ENCODE peak calls at places on chromosomes 13 and 19, in eight cellular contexts. M is transverse colon, Q is spleen, D is GM12878, H is esophagus squamous epithelium, S is A549, R is endothelial cell of umbilical vein, N is uterus. V is an unnamed sample.

GRCh38 chr13:34257980-34258379 is 440.0 kb downstream of the RFC3 start:
- DNase-seq in M (no peak), Q (no peak), D (no peak), H (no peak), S (no peak), R (no peak), N (no peak), V (no peak)

GRCh38 chr13:106859505-106859904 is 291.6 kb upstream of the ARGLU1 start:
- DNase-seq in M (no peak), Q (no peak), D (no peak), H (no peak), S (no peak), R (no peak), N (no peak), V (no peak)

GRCh38 chr19:18202759-18203407 is 959 bp downstream of the RAB3A start:
- DNase-seq in M (peak; percentile 35), Q (peak; percentile 89), D (no peak), H (no peak), S (no peak), R (no peak), N (peak; percentile 48), V (no peak)

GRCh38 chr19:40601061-40601973 is at the start of gene LTBP4:
- DNase-seq in M (peak; percentile 70), Q (peak; percentile 82), D (no peak), H (no peak), S (no peak), R (no peak), N (peak; percentile 85), V (no peak)

GRCh38 chr13:111557921-111558699 is 237.7 kb downstream of the TEX29 start:
- DNase-seq in M (no peak), Q (peak; percentile 55), D (no peak), H (no peak), S (no peak), R (no peak), N (no peak), V (no peak)

GRCh38 chr13:99051768-99052455 is 74.0 kb upstream of the DOCK9 start:
- DNase-seq in M (no peak), Q (no peak), D (no peak), H (no peak), S (no peak), R (no peak), N (no peak), V (no peak)

GRCh38 chr13:40069173-40070044 is 413.9 kb downstream of the COG6 start:
- DNase-seq in M (peak; percentile 80), Q (peak; percentile 85), D (no peak), H (no peak), S (peak; percentile 19), R (peak; percentile 69), N (peak; percentile 84), V (peak; percentile 80)

GRCh38 chr19:47512183-47512947 is 2.5 kb downstream of the NAPA start:
- DNase-seq in M (peak; percentile 77), Q (no peak), D (no peak), H (no peak), S (no peak), R (no peak), N (no peak), V (peak; percentile 83)

GRCh38 chr19:50549927-50550593 is 18.2 kb downstream of the LRRC4B start:
- DNase-seq in M (no peak), Q (no peak), D (no peak), H (no peak), S (no peak), R (no peak), N (no peak), V (no peak)

GRCh38 chr13:67278230-67278629 is 48.1 kb upstream of the PCDH9 start:
- DNase-seq in M (no peak), Q (no peak), D (no peak), H (no peak), S (no peak), R (no peak), N (no peak), V (no peak)

GRCh38 chr13:113399755-113400149 is 35.8 kb upstream of the GRTP1 start:
- DNase-seq in M (no peak), Q (no peak), D (no peak), H (no peak), S (no peak), R (no peak), N (no peak), V (no peak)

GRCh38 chr19:24052811-24053210 is 34.2 kb upstream of the ZNF254 start:
- DNase-seq in M (no peak), Q (no peak), D (no peak), H (no peak), S (no peak), R (no peak), N (no peak), V (no peak)

GRCh38 chr13:113073942-113074341 is 31.6 kb upstream of the F7 start:
- DNase-seq in M (no peak), Q (no peak), D (no peak), H (no peak), S (no peak), R (no peak), N (no peak), V (no peak)

GRCh38 chr13:20197361-20197834 is 4.7 kb upstream of the GJB2 start:
- DNase-seq in M (no peak), Q (no peak), D (no peak), H (no peak), S (peak; percentile 31), R (peak; percentile 54), N (no peak), V (no peak)

GRCh38 chr19:12141405-12141736 is 1.2 kb upstream of the ZNF20 start:
- DNase-seq in M (no peak), Q (no peak), D (no peak), H (no peak), S (no peak), R (no peak), N (no peak), V (no peak)

GRCh38 chr19:12140545-12141404 is 625 bp upstream of the ZNF20 start:
- DNase-seq in M (peak; percentile 93), Q (peak; percentile 95), D (peak; percentile 60), H (peak; percentile 33), S (no peak), R (peak; percentile 73), N (peak; percentile 85), V (peak; percentile 92)

GRCh38 chr19:12137541-12137940 is 2.6 kb downstream of the ZNF20 start:
- DNase-seq in M (no peak), Q (no peak), D (no peak), H (no peak), S (no peak), R (no peak), N (no peak), V (no peak)

GRCh38 chr19:12139309-12139708 is 841 bp downstream of the ZNF20 start:
- DNase-seq in M (no peak), Q (no peak), D (no peak), H (no peak), S (no peak), R (no peak), N (no peak), V (no peak)

GRCh38 chr19:12139885-12140544 is at the start of gene ZNF20:
- DNase-seq in M (peak; percentile 98), Q (peak; percentile 98), D (peak; percentile 67), H (peak; percentile 59), S (no peak), R (peak; percentile 90), N (peak; percentile 96), V (peak; percentile 98)
- TF ChIP-seq POLR2A in M (peak; percentile 59), Q (no peak), D (peak; percentile 54), H (peak; percentile 9), S (no peak), R (no peak), N (peak; percentile 52), V (peak; percentile 17)

GRCh38 chr19:53577968-53578367 is 40.0 kb downstream of the ZNF331 start:
- DNase-seq in M (no peak), Q (no peak), D (no peak), H (no peak), S (no peak), R (no peak), N (no peak), V (no peak)
- TF ChIP-seq POLR2A in M (no peak), Q (no peak), D (no peak), H (no peak), S (no peak), R (no peak), N (no peak), V (no peak)

DNA sequence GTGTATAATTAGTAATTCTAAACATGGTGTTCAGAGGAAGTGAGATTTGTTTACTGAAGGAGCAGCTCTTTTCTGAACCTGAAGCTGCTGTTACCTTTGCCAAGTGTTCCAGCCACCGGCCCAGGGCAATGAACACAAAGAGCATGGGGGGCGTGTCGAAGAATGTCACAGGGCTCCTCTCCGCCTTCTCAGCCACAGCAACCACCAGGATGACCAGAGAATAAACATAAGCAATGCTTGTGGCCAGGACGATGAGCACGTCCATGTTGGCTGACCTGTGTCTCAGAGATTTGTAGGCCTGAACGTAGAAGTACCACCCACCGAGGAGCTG is 53.1 kb downstream of the ATP7B start:
- DNase-seq in M (peak; percentile 85), Q (no peak), D (no peak), H (no peak), S (no peak), R (no peak), N (no peak), V (peak; percentile 76)
- TF ChIP-seq POLR2A in M (peak; percentile 67), Q (no peak), D (no peak), H (no peak), S (no peak), R (no peak), N (no peak), V (no peak)

DNA sequence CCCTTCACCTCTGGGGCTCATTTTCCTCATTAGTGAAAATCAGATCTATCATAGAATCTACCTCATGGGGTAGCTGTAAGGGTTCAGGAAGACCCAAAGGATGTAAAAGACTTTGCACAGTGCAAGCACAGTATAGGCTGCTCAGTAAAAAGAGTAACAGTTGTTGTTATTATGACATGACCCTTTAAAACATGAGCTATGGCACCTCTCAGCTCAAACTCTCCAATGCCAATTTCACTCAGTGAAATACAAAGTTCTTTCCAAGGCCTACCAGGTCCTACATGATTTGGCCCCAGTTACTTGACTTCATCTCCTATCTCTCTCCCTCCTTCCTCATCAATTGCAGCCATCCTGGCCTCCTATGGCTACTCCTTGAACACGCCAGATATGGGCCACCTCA is 4.9 kb downstream of the SMG9 start:
- DNase-seq in M (no peak), Q (no peak), D (no peak), H (no peak), S (no peak), R (no peak), N (no peak), V (no peak)
- TF ChIP-seq POLR2A in M (no peak), Q (no peak), D (no peak), H (no peak), S (no peak), R (no peak), N (no peak), V (no peak)